ENCODE peak calls at places on chromosomes 5 and 9, in ten cellular contexts. F is COR-L47; Y is B cell; U is Peyer's patch; D is ovary; I is GM12865; J is NCI-H524; B is left colon; C is stimulated activated CD4-positive, alpha-beta T cell treated with anti-CD3 and anti-CD28 coated beads, Interleukin-2, amount 100 ng/mL, for 24 hours; R is spleen. L is an unnamed sample.

GRCh38 chr9:73566627-73567026 is 415.0 kb downstream of the ANXA1 start:
- DNase-seq in I (no peak), J (no peak), F (no peak), C (no peak), U (no peak), B (no peak), D (no peak), R (no peak), Y (no peak), L (no peak)

GRCh38 chr5:169122951-169123350 is 178.0 kb downstream of the SLIT3 start:
- DNase-seq in J (no peak), I (no peak), D (no peak), R (no peak), U (no peak), C (no peak), B (no peak), F (no peak), Y (no peak), L (no peak)

GRCh38 chr5:134626369-134627014 is 6.1 kb downstream of the SAR1B start:
- DNase-seq in C (no peak), B (no peak), D (no peak), F (no peak), U (no peak), R (no peak), J (no peak), I (no peak), Y (no peak), L (no peak)

GRCh38 chr9:109561137-109561536 is 63.0 kb upstream of the PTPN3 start:
- DNase-seq in D (no peak), C (no peak), Y (no peak), I (no peak), F (no peak), R (no peak), B (no peak), U (no peak), J (no peak), L (no peak)

GRCh38 chr9:9352877-9353481 is 1259.8 kb downstream of the PTPRD start:
- DNase-seq in C (no peak), U (no peak), J (no peak), Y (no peak), D (no peak), R (no peak), I (peak; percentile 13), F (no peak), B (no peak), L (peak; percentile 12)

GRCh38 chr9:79701651-79702050 is 129.9 kb downstream of the TLE4 start:
- DNase-seq in I (no peak), B (no peak), U (peak; percentile 17), R (no peak), J (no peak), D (no peak), F (no peak), Y (no peak), C (no peak), L (no peak)

GRCh38 chr5:76641514-76642120 is 18.4 kb upstream of the F2RL2 start:
- DNase-seq in R (no peak), B (peak; percentile 85), C (peak; percentile 71), D (peak; percentile 38), I (peak; percentile 79), J (peak; percentile 26), U (peak; percentile 65), F (peak; percentile 7), Y (peak; percentile 36), L (peak; percentile 20)

GRCh38 chr5:72815580-72816296 is 723 bp upstream of the TNPO1 start:
- DNase-seq in Y (peak; percentile 50), D (no peak), F (peak; percentile 28), J (peak; percentile 49), B (no peak), R (no peak), U (no peak), I (no peak), C (no peak), L (peak; percentile 59)

GRCh38 chr9:134820901-134821300 is 59.7 kb upstream of the FCN2 start:
- DNase-seq in F (no peak), B (no peak), R (no peak), J (no peak), D (no peak), Y (no peak), I (no peak), C (no peak), U (no peak), L (no peak)

GRCh38 chr5:115209279-115209678 is 39.6 kb upstream of the TRIM36 start:
- DNase-seq in R (no peak), U (peak; percentile 60), B (no peak), Y (peak; percentile 58), F (no peak), D (no peak), J (no peak), I (peak; percentile 94), C (peak; percentile 45), L (peak; percentile 3)

GRCh38 chr5:67350600-67351315 is 154.2 kb upstream of the CD180 start:
- DNase-seq in C (no peak), F (peak; percentile 69), Y (no peak), I (no peak), D (no peak), J (no peak), B (no peak), U (peak; percentile 29), R (peak; percentile 74), L (peak; percentile 52)

GRCh38 chr9:86175743-86176456 is 76.5 kb upstream of the GOLM1 start:
- DNase-seq in R (no peak), B (no peak), F (peak; percentile 91), U (no peak), D (no peak), C (no peak), J (no peak), Y (no peak), I (peak; percentile 20), L (no peak)

GRCh38 chr9:27341545-27342294 is 44.8 kb upstream of the EQTN start:
- DNase-seq in R (no peak), U (no peak), J (no peak), D (no peak), F (no peak), B (no peak), I (no peak), Y (no peak), C (no peak), L (no peak)

GRCh38 chr9:119234636-119235035 is 134.6 kb downstream of the BRINP1 start:
- DNase-seq in J (no peak), Y (no peak), F (no peak), D (no peak), I (no peak), B (no peak), U (no peak), R (no peak), C (no peak), L (no peak)

GRCh38 chr5:78615697-78616096 is 32.9 kb downstream of the LHFPL2 start:
- DNase-seq in U (no peak), D (no peak), J (no peak), F (no peak), C (no peak), Y (no peak), R (no peak), I (no peak), B (no peak), L (no peak)

GRCh38 chr9:126033956-126034355 is 286.8 kb downstream of the PBX3 start:
- DNase-seq in F (no peak), U (no peak), B (no peak), C (no peak), I (no peak), Y (no peak), D (no peak), R (peak; percentile 53), J (no peak), L (no peak)

GRCh38 chr5:14451866-14452265 is 129.7 kb upstream of the OTULINL start:
- DNase-seq in J (no peak), F (no peak), I (no peak), B (no peak), R (no peak), Y (no peak), C (no peak), U (no peak), D (no peak), L (peak; percentile 32)

GRCh38 chr9:89022902-89023301 is 31.6 kb downstream of the S1PR3 start:
- DNase-seq in B (no peak), F (no peak), C (no peak), D (peak; percentile 54), I (no peak), R (no peak), J (no peak), Y (no peak), U (no peak), L (no peak)

GRCh38 chr9:113246928-113247327 is 25.6 kb downstream of the SLC31A1 start:
- DNase-seq in J (no peak), F (no peak), Y (no peak), C (no peak), U (no peak), B (no peak), I (no peak), R (no peak), D (no peak), L (no peak)

GRCh38 chr9:134293576-134294227 is 32.6 kb upstream of the RXRA start:
- DNase-seq in D (no peak), J (no peak), I (no peak), B (peak; percentile 27), C (no peak), F (no peak), U (no peak), R (peak; percentile 77), Y (peak; percentile 77), L (no peak)

GRCh38 chr5:26942481-26942880 is 95.9 kb downstream of the CDH9 start:
- DNase-seq in C (no peak), J (no peak), F (no peak), B (no peak), D (no peak), I (no peak), Y (no peak), R (no peak), U (no peak), L (no peak)

GRCh38 chr9:131950487-131950886 is 129.2 kb downstream of the MED27 start:
- DNase-seq in D (no peak), Y (no peak), C (no peak), F (no peak), I (peak; percentile 71), U (no peak), J (no peak), B (no peak), R (no peak), L (no peak)

L was measured in NCI-H1694 treated with DMSO at 0.1 percent for 48 hours.